ENCODE peak calls at places on chromosomes 16 and 17, in ten cellular contexts. One of them, this sample, is unnamed.
A peak's percentile ranks its signal among the peaks of the same experiment; 100 is the strongest.

GRCh38 chr17:58335779-58336455 is 7.3 kb upstream of the TSPOAP1 start:
- DNase-seq in HCT116: no peak
- DNase-seq in naive thymus-derived CD4-positive, alpha-beta T cell: no peak
- DNase-seq in IMR-90: no peak
- DNase-seq in cardiac muscle cell: no peak
- DNase-seq in PC-3: peak; percentile 41
- DNase-seq in body of pancreas: peak; percentile 32
- DNase-seq in iPS DF 6.9: no peak
- DNase-seq in pancreas: no peak
- DNase-seq in CD8-positive, alpha-beta T cell: no peak
- DNase-seq in this sample: no peak

GRCh38 chr17:70353408-70354092 is 184.2 kb downstream of the KCNJ2 start:
- DNase-seq in HCT116: no peak
- DNase-seq in naive thymus-derived CD4-positive, alpha-beta T cell: no peak
- DNase-seq in IMR-90: no peak
- DNase-seq in cardiac muscle cell: no peak
- DNase-seq in PC-3: no peak
- DNase-seq in body of pancreas: no peak
- DNase-seq in iPS DF 6.9: no peak
- DNase-seq in pancreas: no peak
- DNase-seq in CD8-positive, alpha-beta T cell: no peak
- DNase-seq in this sample: no peak

GRCh38 chr17:77374170-77374936 is 233.6 kb downstream of the SEC14L1 start:
- DNase-seq in HCT116: no peak
- DNase-seq in naive thymus-derived CD4-positive, alpha-beta T cell: peak; percentile 50
- DNase-seq in IMR-90: peak; percentile 86
- DNase-seq in cardiac muscle cell: peak; percentile 95
- DNase-seq in PC-3: no peak
- DNase-seq in body of pancreas: peak; percentile 81
- DNase-seq in iPS DF 6.9: peak; percentile 48
- DNase-seq in pancreas: peak; percentile 78
- DNase-seq in CD8-positive, alpha-beta T cell: peak; percentile 47
- DNase-seq in this sample: peak; percentile 86

GRCh38 chr16:69270831-69271230 is 40.3 kb upstream of the VPS4A start:
- DNase-seq in HCT116: no peak
- DNase-seq in naive thymus-derived CD4-positive, alpha-beta T cell: no peak
- DNase-seq in IMR-90: peak; percentile 31
- DNase-seq in cardiac muscle cell: no peak
- DNase-seq in PC-3: no peak
- DNase-seq in body of pancreas: no peak
- DNase-seq in iPS DF 6.9: no peak
- DNase-seq in pancreas: no peak
- DNase-seq in CD8-positive, alpha-beta T cell: no peak
- DNase-seq in this sample: no peak

GRCh38 chr16:78660795-78661194 is 561.3 kb downstream of the WWOX start:
- DNase-seq in HCT116: no peak
- DNase-seq in naive thymus-derived CD4-positive, alpha-beta T cell: no peak
- DNase-seq in IMR-90: no peak
- DNase-seq in cardiac muscle cell: no peak
- DNase-seq in PC-3: no peak
- DNase-seq in body of pancreas: no peak
- DNase-seq in iPS DF 6.9: no peak
- DNase-seq in pancreas: no peak
- DNase-seq in CD8-positive, alpha-beta T cell: no peak
- DNase-seq in this sample: no peak

GRCh38 chr16:87371261-87371866 is 12.2 kb downstream of the FBXO31 start:
- DNase-seq in HCT116: no peak
- DNase-seq in naive thymus-derived CD4-positive, alpha-beta T cell: no peak
- DNase-seq in IMR-90: no peak
- DNase-seq in cardiac muscle cell: no peak
- DNase-seq in PC-3: no peak
- DNase-seq in body of pancreas: no peak
- DNase-seq in iPS DF 6.9: no peak
- DNase-seq in pancreas: no peak
- DNase-seq in CD8-positive, alpha-beta T cell: no peak
- DNase-seq in this sample: no peak

GRCh38 chr17:28328325-28328724 is 6.9 kb downstream of the IFT20 start:
- DNase-seq in HCT116: no peak
- DNase-seq in naive thymus-derived CD4-positive, alpha-beta T cell: no peak
- DNase-seq in IMR-90: peak; percentile 17
- DNase-seq in cardiac muscle cell: no peak
- DNase-seq in PC-3: no peak
- DNase-seq in body of pancreas: no peak
- DNase-seq in iPS DF 6.9: no peak
- DNase-seq in pancreas: no peak
- DNase-seq in CD8-positive, alpha-beta T cell: no peak
- DNase-seq in this sample: no peak

GRCh38 chr17:8470447-8471047 is 34.9 kb downstream of the NDEL1 start:
- DNase-seq in HCT116: no peak
- DNase-seq in naive thymus-derived CD4-positive, alpha-beta T cell: no peak
- DNase-seq in IMR-90: no peak
- DNase-seq in cardiac muscle cell: no peak
- DNase-seq in PC-3: no peak
- DNase-seq in body of pancreas: no peak
- DNase-seq in iPS DF 6.9: no peak
- DNase-seq in pancreas: peak; percentile 52
- DNase-seq in CD8-positive, alpha-beta T cell: no peak
- DNase-seq in this sample: no peak

GRCh38 chr17:28334666-28335200 is 539 bp downstream of the IFT20 start:
- DNase-seq in HCT116: no peak
- DNase-seq in naive thymus-derived CD4-positive, alpha-beta T cell: no peak
- DNase-seq in IMR-90: peak; percentile 63
- DNase-seq in cardiac muscle cell: no peak
- DNase-seq in PC-3: no peak
- DNase-seq in body of pancreas: peak; percentile 44
- DNase-seq in iPS DF 6.9: no peak
- DNase-seq in pancreas: no peak
- DNase-seq in CD8-positive, alpha-beta T cell: no peak
- DNase-seq in this sample: no peak

GRCh38 chr16:50741225-50741807 is 570 bp upstream of the CYLD start:
- DNase-seq in HCT116: no peak
- DNase-seq in naive thymus-derived CD4-positive, alpha-beta T cell: no peak
- DNase-seq in IMR-90: no peak
- DNase-seq in cardiac muscle cell: no peak
- DNase-seq in PC-3: no peak
- DNase-seq in body of pancreas: no peak
- DNase-seq in iPS DF 6.9: no peak
- DNase-seq in pancreas: peak; percentile 53
- DNase-seq in CD8-positive, alpha-beta T cell: no peak
- DNase-seq in this sample: no peak

GRCh38 chr17:45138911-45139532 is 3.5 kb downstream of the ACBD4 start:
- DNase-seq in HCT116: no peak
- DNase-seq in naive thymus-derived CD4-positive, alpha-beta T cell: no peak
- DNase-seq in IMR-90: no peak
- DNase-seq in cardiac muscle cell: no peak
- DNase-seq in PC-3: no peak
- DNase-seq in body of pancreas: no peak
- DNase-seq in iPS DF 6.9: no peak
- DNase-seq in pancreas: no peak
- DNase-seq in CD8-positive, alpha-beta T cell: no peak
- DNase-seq in this sample: peak; percentile 86

GRCh38 chr17:45135978-45136791 is 698 bp downstream of the ACBD4 start:
- DNase-seq in HCT116: no peak
- DNase-seq in naive thymus-derived CD4-positive, alpha-beta T cell: no peak
- DNase-seq in IMR-90: no peak
- DNase-seq in cardiac muscle cell: no peak
- DNase-seq in PC-3: no peak
- DNase-seq in body of pancreas: peak; percentile 30
- DNase-seq in iPS DF 6.9: no peak
- DNase-seq in pancreas: peak; percentile 47
- DNase-seq in CD8-positive, alpha-beta T cell: no peak
- DNase-seq in this sample: no peak

GRCh38 chr17:45139533-45139920 is 4.0 kb downstream of the ACBD4 start:
- DNase-seq in HCT116: no peak
- DNase-seq in naive thymus-derived CD4-positive, alpha-beta T cell: no peak
- DNase-seq in IMR-90: no peak
- DNase-seq in cardiac muscle cell: no peak
- DNase-seq in PC-3: no peak
- DNase-seq in body of pancreas: no peak
- DNase-seq in iPS DF 6.9: no peak
- DNase-seq in pancreas: no peak
- DNase-seq in CD8-positive, alpha-beta T cell: no peak
- DNase-seq in this sample: no peak

GRCh38 chr17:45136846-45137560 is 1.5 kb downstream of the ACBD4 start:
- DNase-seq in HCT116: no peak
- DNase-seq in naive thymus-derived CD4-positive, alpha-beta T cell: no peak
- DNase-seq in IMR-90: no peak
- DNase-seq in cardiac muscle cell: no peak
- DNase-seq in PC-3: no peak
- DNase-seq in body of pancreas: no peak
- DNase-seq in iPS DF 6.9: no peak
- DNase-seq in pancreas: peak; percentile 42
- DNase-seq in CD8-positive, alpha-beta T cell: no peak
- DNase-seq in this sample: no peak

GRCh38 chr17:45137561-45138305 is 2.2 kb downstream of the ACBD4 start:
- DNase-seq in HCT116: no peak
- DNase-seq in naive thymus-derived CD4-positive, alpha-beta T cell: no peak
- DNase-seq in IMR-90: no peak
- DNase-seq in cardiac muscle cell: no peak
- DNase-seq in PC-3: no peak
- DNase-seq in body of pancreas: no peak
- DNase-seq in iPS DF 6.9: no peak
- DNase-seq in pancreas: no peak
- DNase-seq in CD8-positive, alpha-beta T cell: no peak
- DNase-seq in this sample: no peak
- H3K27ac ChIP-seq in HCT116: no peak overlapping the region
- H3K27ac ChIP-seq in naive thymus-derived CD4-positive, alpha-beta T cell: no peak overlapping the region
- H3K27ac ChIP-seq in IMR-90: no peak overlapping the region
- H3K27ac ChIP-seq in cardiac muscle cell: no peak overlapping the region
- H3K27ac ChIP-seq in PC-3: no peak overlapping the region
- H3K27ac ChIP-seq in body of pancreas: no peak overlapping the region
- H3K27ac ChIP-seq in iPS DF 6.9: no peak overlapping the region
- H3K27ac ChIP-seq in pancreas: no peak overlapping the region
- H3K27ac ChIP-seq in CD8-positive, alpha-beta T cell: no peak overlapping the region
- H3K27ac ChIP-seq in this sample: no peak overlapping the region

GRCh38 chr17:45170976-45171337 is 9.3 kb downstream of the HEXIM2 start:
- DNase-seq in HCT116: peak; percentile 44
- DNase-seq in naive thymus-derived CD4-positive, alpha-beta T cell: no peak
- DNase-seq in IMR-90: peak; percentile 52
- DNase-seq in cardiac muscle cell: no peak
- DNase-seq in PC-3: peak; percentile 88
- DNase-seq in body of pancreas: peak; percentile 75
- DNase-seq in iPS DF 6.9: no peak
- DNase-seq in pancreas: peak; percentile 70
- DNase-seq in CD8-positive, alpha-beta T cell: no peak
- DNase-seq in this sample: no peak
- H3K4me3 ChIP-seq in HCT116: peak overlapping the region; percentile 28
- H3K4me3 ChIP-seq in naive thymus-derived CD4-positive, alpha-beta T cell: no peak overlapping the region
- H3K4me3 ChIP-seq in IMR-90: no peak overlapping the region
- H3K4me3 ChIP-seq in cardiac muscle cell: no peak overlapping the region
- H3K4me3 ChIP-seq in PC-3: peak overlapping the region; percentile 24
- H3K4me3 ChIP-seq in body of pancreas: no peak overlapping the region
- H3K4me3 ChIP-seq in iPS DF 6.9: no peak overlapping the region
- H3K4me3 ChIP-seq in pancreas: no peak overlapping the region
- H3K4me3 ChIP-seq in CD8-positive, alpha-beta T cell: no peak overlapping the region
- H3K4me3 ChIP-seq in this sample: no peak overlapping the region

GRCh38 chr17:72465191-72466024 is 344.6 kb downstream of the SOX9 start:
- DNase-seq in HCT116: peak; percentile 92
- DNase-seq in naive thymus-derived CD4-positive, alpha-beta T cell: no peak
- DNase-seq in IMR-90: peak; percentile 97
- DNase-seq in cardiac muscle cell: no peak
- DNase-seq in PC-3: peak; percentile 99
- DNase-seq in body of pancreas: peak; percentile 62
- DNase-seq in iPS DF 6.9: no peak
- DNase-seq in pancreas: peak; percentile 57
- DNase-seq in CD8-positive, alpha-beta T cell: no peak
- DNase-seq in this sample: no peak
- H3K27ac ChIP-seq in HCT116: peak overlapping the region; percentile 29
- H3K27ac ChIP-seq in naive thymus-derived CD4-positive, alpha-beta T cell: no peak overlapping the region
- H3K27ac ChIP-seq in IMR-90: peak overlapping the region; percentile 62
- H3K27ac ChIP-seq in cardiac muscle cell: no peak overlapping the region
- H3K27ac ChIP-seq in PC-3: peak overlapping the region; percentile 96
- H3K27ac ChIP-seq in body of pancreas: peak overlapping the region; percentile 27
- H3K27ac ChIP-seq in iPS DF 6.9: no peak overlapping the region
- H3K27ac ChIP-seq in pancreas: peak overlapping the region; percentile 87
- H3K27ac ChIP-seq in CD8-positive, alpha-beta T cell: no peak overlapping the region
- H3K27ac ChIP-seq in this sample: no peak overlapping the region

GRCh38 chr16:24737916-24738594 is 8.6 kb downstream of the TNRC6A start:
- DNase-seq in HCT116: no peak
- DNase-seq in naive thymus-derived CD4-positive, alpha-beta T cell: no peak
- DNase-seq in IMR-90: no peak
- DNase-seq in cardiac muscle cell: no peak
- DNase-seq in PC-3: no peak
- DNase-seq in body of pancreas: no peak
- DNase-seq in iPS DF 6.9: no peak
- DNase-seq in pancreas: no peak
- DNase-seq in CD8-positive, alpha-beta T cell: no peak
- DNase-seq in this sample: no peak

GRCh38 chr16:24734382-24734781 is 4.9 kb downstream of the TNRC6A start:
- DNase-seq in HCT116: no peak
- DNase-seq in naive thymus-derived CD4-positive, alpha-beta T cell: no peak
- DNase-seq in IMR-90: peak; percentile 72
- DNase-seq in cardiac muscle cell: no peak
- DNase-seq in PC-3: no peak
- DNase-seq in body of pancreas: no peak
- DNase-seq in iPS DF 6.9: no peak
- DNase-seq in pancreas: no peak
- DNase-seq in CD8-positive, alpha-beta T cell: no peak
- DNase-seq in this sample: no peak

GRCh38 chr16:24738895-24739294 is 9.4 kb downstream of the TNRC6A start:
- DNase-seq in HCT116: no peak
- DNase-seq in naive thymus-derived CD4-positive, alpha-beta T cell: no peak
- DNase-seq in IMR-90: no peak
- DNase-seq in cardiac muscle cell: no peak
- DNase-seq in PC-3: no peak
- DNase-seq in body of pancreas: no peak
- DNase-seq in iPS DF 6.9: no peak
- DNase-seq in pancreas: no peak
- DNase-seq in CD8-positive, alpha-beta T cell: no peak
- DNase-seq in this sample: no peak

GRCh38 chr16:24736758-24737157 is 7.3 kb downstream of the TNRC6A start:
- DNase-seq in HCT116: no peak
- DNase-seq in naive thymus-derived CD4-positive, alpha-beta T cell: no peak
- DNase-seq in IMR-90: no peak
- DNase-seq in cardiac muscle cell: no peak
- DNase-seq in PC-3: no peak
- DNase-seq in body of pancreas: no peak
- DNase-seq in iPS DF 6.9: no peak
- DNase-seq in pancreas: no peak
- DNase-seq in CD8-positive, alpha-beta T cell: no peak
- DNase-seq in this sample: no peak

DNA sequence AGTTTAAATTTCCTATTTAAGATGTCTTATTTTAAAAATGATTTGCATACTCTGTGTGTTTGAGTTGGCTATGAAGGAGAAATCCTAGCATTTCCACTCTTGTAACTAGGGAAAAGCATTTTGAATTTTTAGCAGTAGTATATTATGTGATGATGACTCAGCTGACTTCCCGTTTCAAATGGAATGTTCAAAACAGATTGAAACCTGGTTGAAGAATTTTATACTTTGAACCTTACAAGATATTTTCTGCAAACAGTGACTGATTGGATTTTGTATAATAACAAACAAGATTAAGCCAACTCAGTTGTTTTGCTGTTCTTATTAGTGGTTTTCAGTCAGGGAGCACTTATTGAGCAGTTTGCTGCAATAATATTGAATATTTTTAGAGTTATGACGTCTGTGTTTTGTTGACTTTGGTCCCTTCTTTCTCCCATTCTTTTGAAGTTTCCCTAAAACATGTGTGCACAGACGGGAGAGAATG is 8.0 kb downstream of the TNRC6A start:
- DNase-seq in HCT116: no peak
- DNase-seq in naive thymus-derived CD4-positive, alpha-beta T cell: no peak
- DNase-seq in IMR-90: peak; percentile 70
- DNase-seq in cardiac muscle cell: no peak
- DNase-seq in PC-3: peak; percentile 41
- DNase-seq in body of pancreas: no peak
- DNase-seq in iPS DF 6.9: no peak
- DNase-seq in pancreas: no peak
- DNase-seq in CD8-positive, alpha-beta T cell: no peak
- DNase-seq in this sample: no peak
- H3K4me3 ChIP-seq in HCT116: no peak overlapping the region
- H3K4me3 ChIP-seq in naive thymus-derived CD4-positive, alpha-beta T cell: no peak overlapping the region
- H3K4me3 ChIP-seq in IMR-90: no peak overlapping the region
- H3K4me3 ChIP-seq in cardiac muscle cell: no peak overlapping the region
- H3K4me3 ChIP-seq in PC-3: no peak overlapping the region
- H3K4me3 ChIP-seq in body of pancreas: no peak overlapping the region
- H3K4me3 ChIP-seq in iPS DF 6.9: no peak overlapping the region
- H3K4me3 ChIP-seq in pancreas: no peak overlapping the region
- H3K4me3 ChIP-seq in CD8-positive, alpha-beta T cell: no peak overlapping the region
- H3K4me3 ChIP-seq in this sample: no peak overlapping the region

This sample was measured in WERI-Rb-1.